ENCODE peak calls at places on chromosomes 13 and 19, in seven cellular contexts. Y is mammary epithelial cell; Q is CD4-positive, CD25-positive, alpha-beta regulatory T cell; W is pancreas; I is adrenal gland; Z is left lung; N is small intestine. S is an unnamed sample. For H3K4me1, the result is how much of the 10 kb centered on the place peaks cover.

GRCh38 chr19:34838753-34839431 is 65.9 kb upstream of the ZNF599 start:
- DNase-seq in Y (peak), Q (peak), W (no peak), I (no peak), Z (no peak), N (peak), S (no peak)

GRCh38 chr19:3710265-3710812 is 2.2 kb downstream of the TJP3 start:
- DNase-seq in Y (peak), Q (no peak), W (peak), I (peak), Z (peak), N (peak), S (peak)

GRCh38 chr19:46124638-46125115 is at the start of gene IGFL3:
- DNase-seq in Y (peak), Q (no peak), W (no peak), I (no peak), Z (no peak), N (no peak), S (peak)

GRCh38 chr19:5655412-5655811 is 24.9 kb downstream of the MICOS13 start:
- DNase-seq in Y (no peak), Q (no peak), W (no peak), I (peak), Z (no peak), N (peak), S (no peak)

GRCh38 chr19:18856385-18857126 is 24.8 kb downstream of the UPF1 start:
- DNase-seq in Y (peak), Q (no peak), W (no peak), I (no peak), Z (no peak), N (no peak), S (no peak)

GRCh38 chr13:34678154-34678553 is 263.9 kb upstream of the NBEA start:
- DNase-seq in Y (peak), Q (no peak), W (no peak), I (no peak), Z (no peak), N (no peak), S (peak)

GRCh38 chr19:36401475-36401874 is 17.0 kb downstream of the ZFP82 start:
- DNase-seq in Y (no peak), Q (no peak), W (no peak), I (no peak), Z (no peak), N (no peak), S (no peak)

GRCh38 chr13:100811906-100812305 is 137.3 kb upstream of the TMTC4 start:
- DNase-seq in Y (no peak), Q (no peak), W (no peak), I (no peak), Z (no peak), N (no peak), S (no peak)

GRCh38 chr13:113651511-113652403 is 6.2 kb downstream of the ATP4B start:
- DNase-seq in Y (no peak), Q (no peak), W (no peak), I (peak), Z (peak), N (no peak), S (no peak)

GRCh38 chr19:4692275-4693077 is 22.3 kb upstream of the MYDGF start:
- DNase-seq in Y (no peak), Q (no peak), W (no peak), I (no peak), Z (no peak), N (no peak), S (no peak)

GRCh38 chr13:109600078-109600477 is 186.3 kb downstream of the IRS2 start:
- DNase-seq in Y (no peak), Q (no peak), W (no peak), I (no peak), Z (no peak), N (no peak), S (no peak)

GRCh38 chr13:94233831-94234230 is 245.7 kb downstream of the DCT start:
- DNase-seq in Y (no peak), Q (no peak), W (no peak), I (no peak), Z (no peak), N (no peak), S (no peak)

GRCh38 chr13:89380101-89380500 is 1708.9 kb downstream of the SLITRK5 start:
- DNase-seq in Y (peak), Q (no peak), W (no peak), I (no peak), Z (no peak), N (no peak), S (no peak)

GRCh38 chr13:109275848-109276247 is 510.5 kb downstream of the IRS2 start:
- DNase-seq in Y (peak), Q (no peak), W (peak), I (no peak), Z (no peak), N (peak), S (no peak)

GRCh38 chr19:24033962-24034342 is 53.0 kb upstream of the ZNF254 start:
- DNase-seq in Y (peak), Q (peak), W (peak), I (peak), Z (peak), N (peak), S (peak)

GRCh38 chr19:13260883-13261653 is 110.9 kb downstream of the IER2 start:
- DNase-seq in Y (peak), Q (no peak), W (no peak), I (peak), Z (no peak), N (peak), S (peak)

GRCh38 chr19:41993612-41994483 is at the start of gene ATP1A3:
- DNase-seq in Y (peak), Q (peak), W (peak), I (no peak), Z (peak), N (peak), S (peak)

GRCh38 chr19:56837492-56837891 is 3.0 kb downstream of the PEG3 start:
- DNase-seq in Y (peak), Q (no peak), W (peak), I (peak), Z (peak), N (no peak), S (no peak)

GRCh38 chr19:21434516-21434915 is 37.6 kb downstream of the ZNF493 start:
- DNase-seq in Y (no peak), Q (no peak), W (no peak), I (no peak), Z (no peak), N (no peak), S (no peak)

GRCh38 chr19:447816-448546 is 12.9 kb downstream of the SHC2 start:
- DNase-seq in Y (no peak), Q (no peak), W (no peak), I (peak), Z (no peak), N (no peak), S (peak)

GRCh38 chr13:44040070-44040753 is 160.5 kb downstream of the LACC1 start:
- DNase-seq in Y (no peak), Q (no peak), W (no peak), I (no peak), Z (no peak), N (peak), S (peak)

GRCh38 chr13:107141767-107142166 is 573.8 kb upstream of the ARGLU1 start:
- DNase-seq in Y (no peak), Q (no peak), W (no peak), I (no peak), Z (no peak), N (no peak), S (no peak)

DNA sequence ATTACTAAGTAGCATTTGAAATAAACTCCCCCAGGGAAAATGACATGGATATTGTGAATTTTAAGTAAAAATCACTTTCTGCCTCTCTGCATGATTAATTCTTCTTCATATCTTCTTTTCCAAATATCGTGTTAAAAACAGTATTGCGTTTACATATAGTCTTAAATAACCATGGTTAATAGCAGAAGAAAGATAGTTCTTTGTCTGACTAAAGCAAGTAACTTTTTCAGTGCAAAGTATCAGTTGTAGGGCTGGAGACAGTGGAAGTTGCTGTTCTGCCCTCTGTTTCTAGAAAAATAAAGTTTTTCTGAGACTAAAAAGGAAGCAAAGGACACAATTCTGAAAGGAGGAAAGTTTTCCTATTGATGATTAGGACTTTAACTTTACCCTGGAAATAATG is 330.2 kb downstream of the NDFIP2 start:
- DNase-seq in Y (no peak), Q (no peak), W (no peak), I (no peak), Z (no peak), N (no peak), S (no peak)
- H3K4me1 ChIP-seq in Y (under half), Q (under half), W (under half), I (under half), Z (under half), N (under half), S (under half)

DNA sequence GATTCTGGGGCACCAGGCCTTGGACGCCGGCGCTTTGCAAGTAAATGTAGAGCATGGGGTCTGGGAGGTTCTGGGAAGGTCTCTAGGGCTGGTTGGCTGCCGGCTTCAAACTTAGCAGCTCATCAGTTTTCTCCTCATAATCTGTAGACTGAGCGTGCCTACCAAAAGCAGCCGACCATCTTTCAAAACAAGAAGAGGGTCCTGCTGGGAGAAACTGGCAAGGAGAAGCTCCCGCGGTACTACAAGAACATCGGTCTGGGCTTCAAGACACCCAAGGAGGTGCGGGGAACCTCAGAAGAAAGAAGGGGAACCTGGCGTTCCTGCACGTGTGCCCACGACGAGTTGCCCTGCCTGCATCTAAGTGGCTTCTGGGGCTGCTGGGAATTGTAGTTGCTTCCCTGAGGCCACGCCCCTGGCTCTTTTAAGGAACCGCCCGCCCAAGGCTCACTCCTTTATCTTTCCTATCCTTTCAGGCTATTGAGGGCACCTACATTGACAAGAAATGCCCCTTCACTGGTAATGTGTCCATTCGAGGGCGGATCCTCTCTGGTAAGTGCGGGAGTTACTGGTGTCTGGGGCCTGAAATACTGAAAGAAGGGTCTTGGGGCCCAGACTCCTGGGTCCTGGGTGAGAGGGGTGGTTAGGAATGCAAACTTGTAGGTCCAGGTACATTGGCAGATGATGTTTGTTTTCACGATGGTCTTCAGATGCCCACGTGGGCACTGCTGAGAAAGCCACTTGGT is 984 bp downstream of the RPS11 start:
- DNase-seq in Y (peak), Q (peak), W (no peak), I (peak), Z (peak), N (peak), S (peak)
- H3K4me1 ChIP-seq in Y (under half), Q (half or more), W (under half), I (under half), Z (under half), N (under half), S (under half)

GRCh38 chr13:40668335-40668734 is 1.9 kb upstream of the FOXO1 start:
- DNase-seq in Y (no peak), Q (no peak), W (no peak), I (no peak), Z (no peak), N (no peak), S (peak)
- H3K4me1 ChIP-seq in Y (under half), Q (under half), W (under half), I (under half), Z (under half), N (under half), S (under half)

DNA sequence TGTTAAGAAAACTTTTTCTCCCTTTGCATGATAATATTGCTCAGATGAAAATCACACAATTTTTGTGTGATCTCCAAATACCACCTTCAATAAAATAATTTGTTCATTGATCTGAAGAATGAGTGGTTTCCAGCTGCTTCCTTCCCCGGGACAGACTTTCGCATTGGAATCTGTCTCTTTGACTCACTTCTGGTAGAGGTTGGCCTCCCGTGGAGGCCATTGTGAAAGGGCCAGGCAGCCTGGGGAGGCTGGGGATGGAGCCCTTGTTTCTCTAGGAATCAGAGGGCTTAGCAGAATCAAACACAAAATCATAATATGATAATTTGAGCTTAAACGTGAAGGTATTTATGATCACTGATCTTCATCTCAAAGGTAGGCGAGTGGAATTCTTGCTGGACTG is 135.0 kb upstream of the ZNF536 start:
- DNase-seq in Y (no peak), Q (no peak), W (no peak), I (no peak), Z (no peak), N (no peak), S (no peak)
- H3K4me1 ChIP-seq in Y (under half), Q (under half), W (under half), I (under half), Z (under half), N (under half), S (under half)

S was measured in adipocyte.